ENCODE peak calls at places on chromosome 21, in seven cellular contexts. A, V, T, K, Z, F and D are unnamed samples.

GRCh38 chr21:38993561-38993960 is 187.8 kb downstream of the ETS2 start:
- ATAC-seq in A (no peak), F (peak), K (peak), T (peak), Z (no peak), V (no peak), D (peak)

GRCh38 chr21:41602511-41602910 is 94.6 kb upstream of the TMPRSS2 start:
- ATAC-seq in Z (no peak), T (no peak), F (no peak), V (no peak), K (no peak), A (no peak), D (no peak)

GRCh38 chr21:17469727-17470126 is 43.1 kb upstream of the CXADR start:
- ATAC-seq in Z (no peak), A (no peak), T (no peak), F (no peak), K (no peak), V (no peak), D (no peak)

GRCh38 chr21:17802568-17802967 is 16.6 kb downstream of the C21orf91 start:
- ATAC-seq in F (no peak), Z (no peak), K (no peak), T (no peak), V (no peak), A (no peak), D (no peak)

GRCh38 chr21:25569711-25570110 is 37.6 kb downstream of the MRPL39 start:
- ATAC-seq in F (no peak), K (no peak), T (no peak), Z (no peak), A (no peak), V (no peak), D (no peak)

GRCh38 chr21:40019076-40019475 is 151.8 kb downstream of the PCP4 start:
- ATAC-seq in A (no peak), K (no peak), Z (no peak), T (no peak), V (no peak), F (no peak), D (no peak)

GRCh38 chr21:46079357-46080170 is 18.3 kb upstream of the COL6A2 start:
- ATAC-seq in Z (peak), F (peak), K (peak), A (no peak), V (no peak), T (peak), D (no peak)

GRCh38 chr21:41664881-41665765 is 101.7 kb downstream of the RIPK4 start:
- ATAC-seq in F (peak), V (peak), A (no peak), Z (no peak), K (no peak), T (peak), D (peak)